ENCODE peak calls at places on chromosomes 16 and 17, in nine cellular contexts. Y is dorsolateral prefrontal cortex, B is right lobe of liver, G is AG04450, W is Panc1, F is body of pancreas, V is cardiac muscle cell, C is adrenal gland, K is ascending aorta. T is an unnamed sample.
A peak's percentile ranks its signal among the peaks of the same experiment; 100 is the strongest.

GRCh38 chr16:23317266-23317661 is 15.2 kb downstream of the SCNN1B start:
- DNase-seq in B (no peak), K (no peak), W (no peak), Y (no peak), F (peak; percentile 29), V (no peak), G (no peak), C (no peak), T (no peak)

GRCh38 chr17:80036715-80037477 is 454 bp downstream of the CCDC40 start:
- DNase-seq in F (no peak), V (no peak), C (peak; percentile 51), B (no peak), K (peak; percentile 74), W (no peak), G (no peak), Y (no peak), T (peak; percentile 56)

GRCh38 chr16:84813141-84813933 is 6.4 kb upstream of the CRISPLD2 start:
- DNase-seq in C (no peak), K (no peak), B (no peak), G (no peak), V (no peak), Y (no peak), F (no peak), W (no peak), T (no peak)

GRCh38 chr17:64003526-64004121 is 5.5 kb downstream of the PRR29 start:
- DNase-seq in V (no peak), Y (no peak), C (peak; percentile 10), W (no peak), F (no peak), G (no peak), K (peak; percentile 55), B (no peak), T (no peak)

GRCh38 chr16:21598676-21599157 is 660 bp upstream of the METTL9 start:
- DNase-seq in Y (peak; percentile 26), V (peak; percentile 37), G (no peak), C (no peak), K (no peak), F (no peak), W (no peak), B (no peak), T (peak; percentile 30)

GRCh38 chr17:57114085-57114673 is 29.1 kb downstream of the AKAP1 start:
- DNase-seq in K (no peak), C (peak; percentile 46), W (peak; percentile 35), F (peak; percentile 59), V (peak; percentile 38), B (no peak), G (no peak), Y (peak; percentile 34), T (peak; percentile 68)

GRCh38 chr17:31378638-31379037 is 12.8 kb upstream of the RAB11FIP4 start:
- DNase-seq in F (no peak), B (no peak), Y (no peak), W (no peak), C (no peak), G (no peak), V (no peak), K (no peak), T (no peak)

GRCh38 chr16:66717112-66717675 is 20.7 kb upstream of the CMTM4 start:
- DNase-seq in B (peak; percentile 56), Y (no peak), W (no peak), C (peak; percentile 59), F (no peak), V (peak; percentile 67), G (peak; percentile 45), K (no peak), T (peak; percentile 65)

GRCh38 chr17:27918498-27918897 is 25.3 kb upstream of the LYRM9 start:
- DNase-seq in C (no peak), V (no peak), W (no peak), K (no peak), F (no peak), B (no peak), G (no peak), Y (no peak), T (no peak)

GRCh38 chr16:68412061-68412460 is 36.2 kb downstream of the SMPD3 start:
- DNase-seq in W (no peak), V (no peak), Y (no peak), F (no peak), C (no peak), G (no peak), K (no peak), B (no peak), T (no peak)

GRCh38 chr17:50881182-50881581 is 15.0 kb upstream of the TOB1 start:
- DNase-seq in F (no peak), Y (no peak), B (no peak), K (no peak), W (no peak), C (no peak), V (no peak), G (no peak), T (no peak)

GRCh38 chr16:88549671-88550643 is 20.2 kb upstream of the ZC3H18 start:
- DNase-seq in W (no peak), G (no peak), C (no peak), Y (peak; percentile 74), V (no peak), B (no peak), F (no peak), K (no peak), T (peak; percentile 65)

GRCh38 chr17:74513987-74514631 is 17.2 kb downstream of the CD300LB start:
- DNase-seq in G (no peak), W (peak; percentile 55), C (peak; percentile 33), B (no peak), Y (no peak), K (no peak), F (no peak), V (peak; percentile 52), T (peak; percentile 62)

GRCh38 chr16:52372313-52372712 is 174.6 kb downstream of the TOX3 start:
- DNase-seq in G (no peak), Y (no peak), B (no peak), C (no peak), W (no peak), V (no peak), F (no peak), K (no peak), T (no peak)

GRCh38 chr17:15942207-15942833 is 2.6 kb upstream of the ADORA2B start:
- DNase-seq in B (no peak), K (no peak), Y (no peak), C (no peak), W (no peak), F (no peak), G (no peak), V (no peak), T (no peak)

GRCh38 chr16:3171181-3171854 is 16.7 kb upstream of the OR1F1 start:
- DNase-seq in V (no peak), C (peak; percentile 11), K (no peak), G (no peak), B (peak; percentile 37), W (no peak), F (no peak), Y (no peak), T (no peak)

GRCh38 chr17:31373150-31374082 is 18.1 kb upstream of the RAB11FIP4 start:
- DNase-seq in B (no peak), C (no peak), F (no peak), W (peak; percentile 20), Y (no peak), K (no peak), G (peak; percentile 23), V (peak; percentile 81), T (no peak)

GRCh38 chr16:75265911-75266701 is 14.7 kb upstream of the BCAR1 start:
- DNase-seq in Y (peak; percentile 83), B (peak; percentile 82), V (peak; percentile 79), G (no peak), C (peak; percentile 76), F (peak; percentile 82), K (peak; percentile 86), W (no peak), T (peak; percentile 81)

GRCh38 chr16:89892055-89892630 is 18.8 kb downstream of the TCF25 start:
- DNase-seq in V (no peak), B (no peak), Y (no peak), W (no peak), K (no peak), F (no peak), C (no peak), G (no peak), T (no peak)

GRCh38 chr16:81473561-81473960 is 29.0 kb downstream of the CMIP start:
- DNase-seq in F (no peak), Y (no peak), G (no peak), B (no peak), W (no peak), C (peak; percentile 59), K (no peak), V (peak; percentile 66), T (no peak)

GRCh38 chr17:34665803-34666763 is 86.7 kb downstream of the TMEM132E start:
- DNase-seq in W (no peak), G (no peak), Y (no peak), F (no peak), C (no peak), V (no peak), B (no peak), K (no peak), T (no peak)

GRCh38 chr16:15660203-15660601 is 10.2 kb downstream of the NDE1 start:
- DNase-seq in W (no peak), Y (no peak), G (no peak), V (no peak), F (no peak), B (no peak), C (no peak), K (no peak), T (no peak)

GRCh38 chr17:66437466-66438026 is 135.1 kb downstream of the PRKCA start:
- DNase-seq in F (no peak), B (no peak), C (no peak), K (no peak), W (no peak), V (peak; percentile 16), Y (no peak), G (no peak), T (no peak)

GRCh38 chr17:8380049-8380448 is 2.9 kb downstream of the RPL26 start:
- DNase-seq in B (no peak), G (no peak), C (no peak), Y (no peak), V (no peak), F (no peak), K (no peak), W (no peak), T (no peak)
- H3K27ac ChIP-seq in B (no peak overlapping the region), G (no peak overlapping the region), C (no peak overlapping the region), Y (no peak overlapping the region), V (peak overlapping the region; percentile 13), F (no peak overlapping the region), K (no peak overlapping the region), W (peak overlapping the region; percentile 92), T (no peak overlapping the region)

GRCh38 chr17:47085736-47086135 is 103.4 kb downstream of the CDC27 start:
- DNase-seq in W (no peak), F (no peak), C (no peak), G (no peak), Y (no peak), V (no peak), B (no peak), K (no peak), T (no peak)
- H3K4me3 ChIP-seq in W (no peak overlapping the region), F (no peak overlapping the region), C (no peak overlapping the region), G (no peak overlapping the region), Y (no peak overlapping the region), V (no peak overlapping the region), B (no peak overlapping the region), K (no peak overlapping the region), T (no peak overlapping the region)

GRCh38 chr17:42832213-42832933 is 824 bp upstream of the PSME3 start:
- DNase-seq in Y (no peak), K (peak; percentile 8), W (no peak), V (no peak), G (no peak), F (no peak), B (no peak), C (no peak), T (no peak)
- TF ChIP-seq CTCF in Y (no peak), K (no peak), W (no peak), V (no peak), G (no peak), F (no peak), B (no peak), C (no peak), T (no peak)

GRCh38 chr17:40910441-40910841 is 25.4 kb upstream of the KRT20 start:
- DNase-seq in F (no peak), G (no peak), K (no peak), C (no peak), Y (no peak), V (peak; percentile 24), W (no peak), B (no peak), T (no peak)
- H3K27ac ChIP-seq in F (no peak overlapping the region), G (peak overlapping the region; percentile 89), K (peak overlapping the region; percentile 30), C (peak overlapping the region; percentile 5), Y (no peak overlapping the region), V (no peak overlapping the region), W (peak overlapping the region; percentile 41), B (no peak overlapping the region), T (no peak overlapping the region)